ENCODE peak calls at places on chromosome 15, in nine cellular contexts. Z is colonic mucosa, F is cardiac fibroblast, B is pons, C is NCI-H1417 treated with DMSO at 0.1 percent for 48 hours, D is neuronal stem cell, N is HEK293T, E is HFFc6, R is heart left ventricle. V is an unnamed sample.

GRCh38 chr15:32991544-32992192 is 202.8 kb downstream of the FMN1 start:
- DNase-seq in D (no peak), N (no peak), E (no peak), F (no peak), B (no peak), Z (no peak), C (no peak), R (no peak), V (no peak)

GRCh38 chr15:83571820-83572707 is 81.9 kb upstream of the ADAMTSL3 start:
- DNase-seq in R (no peak), E (peak; percentile 30), F (peak; percentile 46), Z (no peak), D (peak; percentile 41), N (peak; percentile 39), C (no peak), B (peak; percentile 98), V (no peak)

GRCh38 chr15:93050648-93051047 is 38.4 kb downstream of the RGMA start:
- DNase-seq in C (no peak), N (no peak), B (no peak), Z (no peak), F (no peak), R (no peak), D (no peak), E (no peak), V (no peak)

GRCh38 chr15:90564109-90564508 is 34.4 kb downstream of the CRTC3 start:
- DNase-seq in R (no peak), E (no peak), N (no peak), B (peak; percentile 72), Z (no peak), D (no peak), C (no peak), F (no peak), V (no peak)

GRCh38 chr15:77035999-77036471 is 34.9 kb downstream of the TSPAN3 start:
- DNase-seq in F (no peak), N (no peak), Z (peak; percentile 16), C (no peak), D (no peak), R (peak; percentile 36), E (no peak), B (no peak), V (no peak)

GRCh38 chr15:79673416-79674123 is 223.2 kb downstream of the MTHFS start:
- DNase-seq in D (no peak), R (no peak), E (peak; percentile 74), C (no peak), N (no peak), B (peak; percentile 3), Z (no peak), F (peak; percentile 35), V (no peak)

GRCh38 chr15:56732135-56732880 is 1.0 kb downstream of the ZNF280D start:
- DNase-seq in Z (peak; percentile 27), D (peak; percentile 20), B (no peak), F (peak; percentile 66), N (no peak), R (no peak), E (peak; percentile 20), C (no peak), V (peak; percentile 23)

GRCh38 chr15:33028495-33028894 is 166.0 kb downstream of the FMN1 start:
- DNase-seq in R (no peak), E (no peak), F (no peak), C (no peak), N (no peak), Z (no peak), B (no peak), D (no peak), V (no peak)

GRCh38 chr15:56919708-56920637 is 1.5 kb downstream of the TCF12 start:
- DNase-seq in E (no peak), C (no peak), R (no peak), B (no peak), D (no peak), F (peak; percentile 36), Z (peak; percentile 48), N (peak; percentile 18), V (no peak)

GRCh38 chr15:79602731-79603130 is 170.6 kb downstream of the MINAR1 start:
- DNase-seq in Z (no peak), C (no peak), E (no peak), N (no peak), B (no peak), R (no peak), D (no peak), F (no peak), V (no peak)

GRCh38 chr15:101504373-101504772 is 14.9 kb upstream of the PCSK6 start:
- DNase-seq in Z (no peak), E (no peak), N (peak; percentile 12), R (no peak), C (no peak), D (no peak), F (no peak), B (no peak), V (no peak)

GRCh38 chr15:31268108-31268501 is 58.5 kb upstream of the KLF13 start:
- DNase-seq in D (no peak), B (no peak), N (no peak), E (no peak), F (no peak), C (no peak), Z (peak; percentile 30), R (no peak), V (no peak)

GRCh38 chr15:68797589-68798377 is 22.9 kb downstream of the ANP32A start:
- DNase-seq in R (no peak), C (no peak), E (no peak), Z (no peak), N (no peak), F (peak; percentile 34), B (peak; percentile 92), D (no peak), V (no peak)

V was measured in tibial nerve.